ENCODE peak calls at places on chromosomes 4 and X, in nine cellular contexts. S, B, T, L, F, M, V, G and J are unnamed samples.

GRCh38 chrX:68983004-68983857 is 154.4 kb downstream of the EFNB1 start:
- DNase-seq in S (no peak), B (peak), T (no peak), L (no peak), F (no peak), M (no peak), V (no peak), G (no peak), J (no peak)

GRCh38 chr4:130296448-130296847 is 1200.5 kb downstream of the C4orf33 start:
- DNase-seq in S (no peak), B (no peak), T (no peak), L (no peak), F (no peak), M (no peak), V (no peak), G (no peak), J (no peak)

GRCh38 chr4:106343865-106344264 is 24.7 kb downstream of the GIMD1 start:
- DNase-seq in S (no peak), B (no peak), T (no peak), L (no peak), F (no peak), M (peak), V (no peak), G (no peak), J (no peak)

GRCh38 chrX:30278365-30278764 is 30.8 kb downstream of the NR0B1 start:
- DNase-seq in S (no peak), B (no peak), T (no peak), L (no peak), F (no peak), M (no peak), V (no peak), G (no peak), J (no peak)

GRCh38 chr4:17153572-17153971 is 255.1 kb upstream of the LDB2 start:
- DNase-seq in S (no peak), B (no peak), T (no peak), L (peak), F (no peak), M (no peak), V (no peak), G (no peak), J (no peak)

GRCh38 chr4:4803216-4803903 is 56.1 kb upstream of the MSX1 start:
- DNase-seq in S (no peak), B (no peak), T (no peak), L (no peak), F (no peak), M (no peak), V (no peak), G (no peak), J (no peak)

GRCh38 chr4:3250438-3250955 is 1.5 kb downstream of the MSANTD1 start:
- DNase-seq in S (peak), B (no peak), T (no peak), L (no peak), F (no peak), M (no peak), V (no peak), G (no peak), J (no peak)

GRCh38 chr4:173494013-173494970 is 35.7 kb downstream of the HAND2 start:
- DNase-seq in S (peak), B (peak), T (peak), L (peak), F (peak), M (peak), V (peak), G (no peak), J (peak)

GRCh38 chr4:147287588-147287890 is 193.4 kb upstream of the EDNRA start:
- DNase-seq in S (peak), B (no peak), T (no peak), L (no peak), F (no peak), M (no peak), V (no peak), G (no peak), J (no peak)

GRCh38 chr4:138927065-138927464 is 88.5 kb upstream of the NOCT start:
- DNase-seq in S (no peak), B (no peak), T (no peak), L (no peak), F (no peak), M (no peak), V (no peak), G (no peak), J (no peak)

GRCh38 chr4:54657556-54658313 is at the start of gene KIT:
- DNase-seq in S (peak), B (no peak), T (peak), L (peak), F (peak), M (no peak), V (no peak), G (peak), J (peak)

GRCh38 chr4:82577451-82577850 is 15.7 kb upstream of the TMEM150C start:
- DNase-seq in S (no peak), B (no peak), T (no peak), L (no peak), F (no peak), M (no peak), V (no peak), G (no peak), J (no peak)

GRCh38 chr4:137610960-137611359 is 78.7 kb upstream of the PCDH18 start:
- DNase-seq in S (no peak), B (no peak), T (no peak), L (peak), F (no peak), M (peak), V (no peak), G (no peak), J (no peak)

GRCh38 chr4:80454040-80454439 is 118.5 kb downstream of the CFAP299 start:
- DNase-seq in S (no peak), B (no peak), T (no peak), L (no peak), F (no peak), M (no peak), V (peak), G (no peak), J (peak)

GRCh38 chrX:16643160-16643559 is 6.8 kb upstream of the S100G start:
- DNase-seq in S (no peak), B (no peak), T (no peak), L (no peak), F (no peak), M (no peak), V (no peak), G (no peak), J (no peak)

GRCh38 chr4:94334962-94335361 is 7.7 kb downstream of the HPGDS start:
- DNase-seq in S (peak), B (no peak), T (no peak), L (no peak), F (no peak), M (no peak), V (no peak), G (no peak), J (no peak)

GRCh38 chr4:52657630-52658501 is 1.2 kb downstream of the USP46 start:
- DNase-seq in S (peak), B (no peak), T (no peak), L (peak), F (no peak), M (peak), V (peak), G (peak), J (no peak)

GRCh38 chr4:174553828-174554227 is 31.5 kb upstream of the HPGD start:
- DNase-seq in S (no peak), B (no peak), T (no peak), L (no peak), F (no peak), M (no peak), V (no peak), G (no peak), J (no peak)

GRCh38 chr4:43331226-43332078 is 438.9 kb downstream of the GRXCR1 start:
- DNase-seq in S (no peak), B (no peak), T (no peak), L (no peak), F (no peak), M (no peak), V (no peak), G (no peak), J (no peak)

GRCh38 chr4:38161208-38162113 is 201.3 kb downstream of the PTTG2 start:
- DNase-seq in S (no peak), B (no peak), T (no peak), L (no peak), F (no peak), M (no peak), V (no peak), G (no peak), J (no peak)

GRCh38 chr4:82780398-82781231 is 18.0 kb downstream of the SCD5 start:
- DNase-seq in S (peak), B (no peak), T (peak), L (no peak), F (peak), M (peak), V (no peak), G (peak), J (no peak)

GRCh38 chr4:41363384-41363981 is 106.8 kb downstream of the UCHL1 start:
- DNase-seq in S (no peak), B (no peak), T (no peak), L (no peak), F (no peak), M (peak), V (no peak), G (no peak), J (no peak)

GRCh38 chr4:51963871-51964513 is 56.2 kb downstream of the LRRC66 start:
- DNase-seq in S (no peak), B (no peak), T (no peak), L (no peak), F (no peak), M (no peak), V (no peak), G (no peak), J (no peak)

GRCh38 chr4:86223472-86223871 is 136.4 kb downstream of the MAPK10 start:
- DNase-seq in S (no peak), B (no peak), T (no peak), L (peak), F (no peak), M (peak), V (peak), G (no peak), J (peak)

GRCh38 chr4:66906314-66906713 is 639.0 kb downstream of the CENPC start:
- DNase-seq in S (no peak), B (no peak), T (no peak), L (no peak), F (no peak), M (no peak), V (no peak), G (no peak), J (no peak)

GRCh38 chr4:13535118-13535517 is 9.2 kb downstream of the NKX3-2 start:
- DNase-seq in S (no peak), B (peak), T (no peak), L (no peak), F (no peak), M (no peak), V (no peak), G (no peak), J (no peak)

GRCh38 chrX:134374294-134374693 is 85.7 kb upstream of the HPRT1 start:
- DNase-seq in S (no peak), B (no peak), T (no peak), L (peak), F (no peak), M (peak), V (no peak), G (no peak), J (no peak)

GRCh38 chr4:4609622-4610334 is 67.9 kb upstream of the STX18 start:
- DNase-seq in S (no peak), B (no peak), T (no peak), L (no peak), F (no peak), M (no peak), V (no peak), G (no peak), J (no peak)

GRCh38 chrX:118724775-118725174 is 2.6 kb upstream of the IL13RA1 start:
- DNase-seq in S (no peak), B (no peak), T (no peak), L (no peak), F (no peak), M (peak), V (no peak), G (no peak), J (peak)

GRCh38 chr4:53497446-53498069 is 93.7 kb downstream of the LNX1 start:
- DNase-seq in S (peak), B (no peak), T (peak), L (peak), F (peak), M (no peak), V (no peak), G (peak), J (no peak)

GRCh38 chr4:80265571-80266266 is 745 bp upstream of the FGF5 start:
- DNase-seq in S (peak), B (no peak), T (no peak), L (peak), F (no peak), M (no peak), V (no peak), G (no peak), J (no peak)

GRCh38 chr4:53537606-53538005 is 53.7 kb downstream of the LNX1 start:
- DNase-seq in S (no peak), B (no peak), T (no peak), L (no peak), F (no peak), M (no peak), V (no peak), G (no peak), J (no peak)

GRCh38 chr4:127631420-127631819 is 1.3 kb upstream of the INTU start:
- DNase-seq in S (no peak), B (no peak), T (no peak), L (no peak), F (no peak), M (no peak), V (no peak), G (no peak), J (no peak)

GRCh38 chr4:127634181-127634580 is 1.4 kb downstream of the INTU start:
- DNase-seq in S (no peak), B (no peak), T (no peak), L (no peak), F (no peak), M (no peak), V (no peak), G (no peak), J (no peak)

GRCh38 chr4:127630152-127630551 is 2.6 kb upstream of the INTU start:
- DNase-seq in S (no peak), B (no peak), T (no peak), L (no peak), F (no peak), M (no peak), V (no peak), G (no peak), J (no peak)

DNA sequence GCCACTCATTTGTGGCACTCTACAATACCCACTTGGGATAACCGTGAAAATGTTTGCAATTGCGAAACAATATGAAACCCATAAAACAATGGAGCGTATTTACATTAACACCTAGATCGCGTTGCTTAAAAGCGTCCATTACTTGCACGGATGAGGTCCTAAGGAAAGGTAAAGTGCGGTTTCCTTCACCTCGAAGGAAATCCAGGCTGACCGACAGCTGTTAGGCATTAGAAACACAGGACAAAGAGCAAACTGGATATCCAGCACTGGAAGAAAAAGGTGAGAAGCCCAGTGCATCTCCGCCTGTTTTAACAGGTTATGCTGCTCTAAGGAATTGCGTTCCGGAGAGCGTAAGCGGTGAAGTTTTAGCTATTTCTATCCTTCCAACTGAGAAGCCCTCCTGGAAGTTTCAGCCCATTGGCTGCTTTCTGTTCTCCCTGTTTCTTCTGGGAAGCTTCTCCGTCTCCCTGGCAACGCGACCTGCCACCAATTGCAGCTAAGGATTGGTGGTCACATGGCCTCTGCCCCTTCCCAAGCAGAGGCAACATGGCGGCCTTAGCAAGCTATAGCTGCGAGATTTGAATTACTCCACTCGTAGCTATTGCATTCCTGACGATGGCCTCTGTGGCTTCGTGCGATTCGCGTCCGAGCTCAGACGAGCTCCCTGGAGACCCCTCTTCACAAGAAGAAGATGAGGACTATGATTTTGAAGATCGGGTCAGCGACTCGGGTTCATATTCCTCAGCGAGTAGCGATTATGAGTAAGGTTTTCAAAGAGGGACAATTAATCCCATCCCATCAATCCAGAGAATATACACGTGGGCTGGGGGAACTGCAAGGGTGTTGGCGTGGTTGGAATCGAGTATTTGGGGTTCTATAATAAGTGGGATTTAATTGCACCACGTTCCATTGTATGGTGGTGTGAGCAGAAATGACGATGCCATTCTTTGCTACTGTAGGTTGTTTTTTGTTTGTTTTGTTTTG is at the start of gene INTU:
- DNase-seq in S (peak), B (peak), T (peak), L (peak), F (peak), M (peak), V (peak), G (peak), J (peak)
- TF ChIP-seq POLR2A in S (peak), B (no peak), T (no peak), L (no peak), F (no peak), M (peak), V (no peak), G (no peak), J (no peak)

GRCh38 chr4:145179201-145179860 is 1.1 kb downstream of the OTUD4 start:
- DNase-seq in S (peak), B (no peak), T (peak), L (peak), F (peak), M (peak), V (peak), G (peak), J (no peak)
- TF ChIP-seq POLR2A in S (peak), B (peak), T (no peak), L (no peak), F (peak), M (no peak), V (no peak), G (no peak), J (peak)

GRCh38 chrX:11427082-11428033 is 134.1 kb downstream of the AMELX start:
- DNase-seq in S (peak), B (no peak), T (peak), L (no peak), F (peak), M (no peak), V (no peak), G (peak), J (no peak)
- TF ChIP-seq POLR2A in S (peak), B (no peak), T (no peak), L (no peak), F (no peak), M (no peak), V (no peak), G (no peak), J (no peak)

GRCh38 chr4:88697588-88698329 is at the start of gene NAP1L5:
- DNase-seq in S (peak), B (no peak), T (peak), L (peak), F (peak), M (peak), V (peak), G (peak), J (no peak)
- TF ChIP-seq POLR2A in S (peak), B (no peak), T (peak), L (no peak), F (peak), M (no peak), V (no peak), G (peak), J (peak)

GRCh38 chrX:41352329-41352801 is 18.4 kb downstream of the DDX3X start:
- DNase-seq in S (no peak), B (no peak), T (no peak), L (no peak), F (no peak), M (no peak), V (no peak), G (no peak), J (no peak)

GRCh38 chrX:41350150-41350975 is 16.4 kb downstream of the DDX3X start:
- DNase-seq in S (no peak), B (no peak), T (no peak), L (peak), F (no peak), M (peak), V (no peak), G (no peak), J (no peak)

GRCh38 chrX:41348551-41348950 is 14.6 kb downstream of the DDX3X start:
- DNase-seq in S (no peak), B (no peak), T (no peak), L (no peak), F (no peak), M (no peak), V (no peak), G (no peak), J (no peak)

GRCh38 chrX:41351923-41352322 is 18.0 kb downstream of the DDX3X start:
- DNase-seq in S (no peak), B (no peak), T (no peak), L (no peak), F (no peak), M (no peak), V (no peak), G (no peak), J (no peak)

GRCh38 chrX:41350976-41351569 is 17.1 kb downstream of the DDX3X start:
- DNase-seq in S (no peak), B (no peak), T (no peak), L (peak), F (no peak), M (peak), V (no peak), G (no peak), J (no peak)
- TF ChIP-seq POLR2A in S (no peak), B (no peak), T (no peak), L (peak), F (no peak), M (no peak), V (no peak), G (no peak), J (no peak)

GRCh38 chr4:1991087-1991486 is 17.7 kb downstream of the NELFA start:
- DNase-seq in S (no peak), B (no peak), T (no peak), L (no peak), F (no peak), M (no peak), V (no peak), G (no peak), J (no peak)

GRCh38 chr4:1993169-1993516 is 15.6 kb downstream of the NELFA start:
- DNase-seq in S (no peak), B (no peak), T (no peak), L (no peak), F (no peak), M (no peak), V (no peak), G (no peak), J (no peak)

GRCh38 chr4:1990676-1991075 is 18.1 kb downstream of the NELFA start:
- DNase-seq in S (no peak), B (no peak), T (no peak), L (no peak), F (no peak), M (no peak), V (no peak), G (no peak), J (no peak)

GRCh38 chr4:1991596-1992434 is 17.0 kb downstream of the NELFA start:
- DNase-seq in S (no peak), B (no peak), T (no peak), L (no peak), F (no peak), M (no peak), V (no peak), G (no peak), J (no peak)

DNA sequence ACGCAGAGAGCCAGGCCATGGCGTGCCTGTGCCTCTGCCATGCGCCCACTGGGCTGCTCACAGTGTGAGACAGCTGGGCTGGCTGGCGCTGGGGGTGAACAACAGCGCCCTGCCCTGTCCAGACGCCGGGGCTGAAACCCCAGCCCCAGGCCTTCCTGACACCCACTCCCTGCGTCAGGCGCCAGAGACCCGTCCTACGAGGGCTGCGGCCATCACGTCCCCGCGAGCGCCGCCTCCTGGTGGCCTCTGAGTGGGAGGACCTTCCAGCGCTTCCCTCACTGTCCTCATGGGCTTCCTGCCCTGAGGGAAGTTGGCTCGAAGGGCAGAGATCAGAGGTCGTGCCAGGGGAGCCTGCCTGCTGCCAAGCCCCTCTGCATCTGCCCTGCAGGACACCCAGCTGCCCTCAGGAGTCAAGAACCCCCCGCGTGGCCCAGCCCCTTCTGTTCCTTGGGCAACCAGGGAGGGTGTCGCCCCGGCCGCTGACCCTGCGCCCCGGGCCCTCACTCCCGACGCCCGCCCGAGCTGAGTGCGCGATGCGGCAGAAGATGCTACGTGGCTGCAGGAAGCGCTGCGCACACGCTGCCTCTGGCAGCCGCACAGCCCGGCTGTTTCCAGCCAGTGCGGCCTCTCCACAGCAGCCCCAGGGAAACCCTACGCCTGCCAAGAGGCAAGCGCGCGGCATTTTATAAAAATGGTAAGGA is 16.2 kb downstream of the NELFA start:
- DNase-seq in S (no peak), B (no peak), T (no peak), L (no peak), F (no peak), M (no peak), V (no peak), G (no peak), J (no peak)
- TF ChIP-seq POLR2A in S (no peak), B (no peak), T (no peak), L (no peak), F (no peak), M (no peak), V (no peak), G (no peak), J (no peak)